ENCODE peak calls at places on chromosome 18, in four cellular contexts. One of them, this sample, is unnamed.

GRCh38 chr18:56043691-56044090 is 455.7 kb upstream of the TCF4 start:
- DNase-seq in WTC11: peak
- DNase-seq in K562: no peak
- DNase-seq in A549: no peak
- DNase-seq in this sample: no peak

GRCh38 chr18:9575558-9575957 is 38.8 kb downstream of the PPP4R1 start:
- DNase-seq in K562: peak
- DNase-seq in A549: peak
- DNase-seq in WTC11: peak
- DNase-seq in this sample: peak

GRCh38 chr18:3447035-3447894 is 2.7 kb upstream of the TGIF1 start:
- DNase-seq in A549: no peak
- DNase-seq in K562: peak
- DNase-seq in WTC11: peak
- DNase-seq in this sample: no peak

GRCh38 chr18:36786686-36787085 is 42.1 kb downstream of the TPGS2 start:
- DNase-seq in A549: peak
- DNase-seq in WTC11: no peak
- DNase-seq in K562: no peak
- DNase-seq in this sample: peak

GRCh38 chr18:47775961-47776360 is 154.5 kb downstream of the SMAD2 start:
- DNase-seq in A549: peak
- DNase-seq in WTC11: no peak
- DNase-seq in K562: peak
- DNase-seq in this sample: peak

GRCh38 chr18:77058186-77058847 is 74.3 kb downstream of the MBP start:
- DNase-seq in WTC11: no peak
- DNase-seq in A549: no peak
- DNase-seq in K562: no peak
- DNase-seq in this sample: no peak

GRCh38 chr18:49340446-49340845 is 120.0 kb downstream of the DYM start:
- DNase-seq in K562: no peak
- DNase-seq in A549: no peak
- DNase-seq in WTC11: no peak
- DNase-seq in this sample: no peak

GRCh38 chr18:77151791-77152517 is 19.4 kb upstream of the MBP start:
- DNase-seq in K562: no peak
- DNase-seq in A549: no peak
- DNase-seq in WTC11: no peak
- DNase-seq in this sample: no peak

GRCh38 chr18:1585881-1586488 is 681.3 kb downstream of the ADCYAP1 start:
- DNase-seq in A549: peak
- DNase-seq in K562: peak
- DNase-seq in WTC11: no peak
- DNase-seq in this sample: peak

GRCh38 chr18:66410692-66411091 is 193.2 kb downstream of the CDH19 start:
- DNase-seq in WTC11: no peak
- DNase-seq in A549: no peak
- DNase-seq in K562: no peak
- DNase-seq in this sample: no peak

GRCh38 chr18:9095297-9096012 is 7.0 kb upstream of the NDUFV2 start:
- DNase-seq in WTC11: no peak
- DNase-seq in K562: peak
- DNase-seq in A549: peak
- DNase-seq in this sample: peak

GRCh38 chr18:61870151-61870550 is 22.7 kb downstream of the RNF152 start:
- DNase-seq in WTC11: no peak
- DNase-seq in A549: no peak
- DNase-seq in K562: no peak
- DNase-seq in this sample: no peak

DNA sequence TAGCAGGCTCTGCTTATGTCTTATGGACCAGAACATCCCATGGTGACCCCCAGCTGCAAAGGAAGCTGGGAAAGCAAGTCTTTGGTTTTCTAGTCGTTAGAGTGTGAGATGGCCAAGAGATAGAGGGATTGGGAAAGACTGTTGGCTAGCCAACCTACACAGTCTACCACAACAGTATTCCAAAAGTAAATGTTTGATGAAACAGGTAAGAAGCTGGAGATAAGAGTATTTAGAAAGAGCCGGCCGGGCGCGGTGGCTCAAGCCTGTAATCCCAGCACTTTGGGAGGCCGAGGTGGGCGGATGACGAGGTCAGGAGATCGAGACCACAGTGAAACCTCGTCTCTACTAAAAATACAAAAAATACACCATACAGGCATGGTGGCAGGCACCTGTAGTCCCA is 124.4 kb downstream of the GALNT1 start:
- DNase-seq in K562: no peak
- DNase-seq in WTC11: no peak
- DNase-seq in A549: no peak
- DNase-seq in this sample: peak
- TF ChIP-seq HMGXB4 in K562: no peak
- TF ChIP-seq HMGXB4 in WTC11: no peak
- TF ChIP-seq HMGXB4 in A549: no peak
- TF ChIP-seq HMGXB4 in this sample: no peak

GRCh38 chr18:27175914-27176313 is 9.2 kb downstream of the CHST9 start:
- DNase-seq in A549: no peak
- DNase-seq in WTC11: no peak
- DNase-seq in K562: no peak
- DNase-seq in this sample: no peak
- TF ChIP-seq HMGXB4 in A549: no peak
- TF ChIP-seq HMGXB4 in WTC11: no peak
- TF ChIP-seq HMGXB4 in K562: no peak
- TF ChIP-seq HMGXB4 in this sample: no peak

GRCh38 chr18:30359521-30359920 is 683.0 kb downstream of the DSC3 start:
- DNase-seq in A549: no peak
- DNase-seq in WTC11: no peak
- DNase-seq in K562: peak
- DNase-seq in this sample: no peak
- TF ChIP-seq HMGXB4 in A549: no peak
- TF ChIP-seq HMGXB4 in WTC11: no peak
- TF ChIP-seq HMGXB4 in K562: no peak
- TF ChIP-seq HMGXB4 in this sample: no peak

DNA sequence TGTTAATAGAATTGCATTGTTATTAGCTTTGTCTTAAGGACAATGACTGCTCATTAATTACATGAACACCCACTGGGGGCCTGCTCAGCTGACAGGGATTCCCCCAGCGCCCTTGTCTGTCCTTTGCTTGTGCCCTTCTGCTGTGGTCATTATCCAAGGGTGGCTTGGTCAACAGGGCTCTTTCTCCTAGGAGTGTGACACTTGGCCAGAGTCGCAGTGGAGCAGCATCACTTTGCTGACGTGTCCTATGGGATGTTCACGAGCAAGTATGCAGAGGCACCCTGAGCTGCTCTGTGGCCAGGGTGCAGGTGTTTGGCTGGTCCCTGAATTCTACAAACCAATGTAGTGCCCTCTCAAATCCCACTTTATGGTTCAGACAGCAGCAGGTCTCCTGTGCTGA is 46.0 kb downstream of the PTGR3 start:
- DNase-seq in A549: no peak
- DNase-seq in K562: no peak
- DNase-seq in WTC11: no peak
- DNase-seq in this sample: no peak
- TF ChIP-seq HMGXB4 in A549: no peak
- TF ChIP-seq HMGXB4 in K562: no peak
- TF ChIP-seq HMGXB4 in WTC11: no peak
- TF ChIP-seq HMGXB4 in this sample: no peak

This sample was measured in HepG2.